ENCODE peak calls at places on chromosomes 2 and 18, in six cellular contexts. W, B, A, C, Y and E are unnamed samples.
A peak's percentile ranks its signal among the peaks of the same experiment; 100 is the strongest.

GRCh38 chr2:200356794-200357472 is 50.4 kb downstream of the SPATS2L start:
- DNase-seq in W (no peak), B (no peak), A (no peak), C (no peak), Y (no peak), E (no peak)

GRCh38 chr2:32484907-32485306 is 128.1 kb downstream of the BIRC6 start:
- DNase-seq in W (no peak), B (no peak), A (peak; percentile 30), C (no peak), Y (peak; percentile 15), E (peak; percentile 26)

GRCh38 chr2:152716805-152717241 is 438 bp downstream of the PRPF40A start:
- DNase-seq in W (peak; percentile 65), B (peak; percentile 65), A (no peak), C (peak; percentile 36), Y (no peak), E (no peak)

GRCh38 chr2:238277695-238278094 is 10.7 kb downstream of the PER2 start:
- DNase-seq in W (no peak), B (no peak), A (no peak), C (no peak), Y (no peak), E (no peak)

GRCh38 chr2:76252704-76253103 is 542.0 kb upstream of the GCFC2 start:
- DNase-seq in W (no peak), B (no peak), A (no peak), C (no peak), Y (no peak), E (no peak)

GRCh38 chr2:148132400-148132799 is 111.5 kb downstream of the MBD5 start:
- DNase-seq in W (no peak), B (no peak), A (no peak), C (no peak), Y (no peak), E (no peak)

GRCh38 chr2:181753686-181754085 is 73.4 kb upstream of the NEUROD1 start:
- DNase-seq in W (no peak), B (no peak), A (no peak), C (no peak), Y (no peak), E (no peak)

GRCh38 chr2:23940976-23941605 is 828 bp downstream of the UBXN2A start:
- DNase-seq in W (no peak), B (no peak), A (peak; percentile 68), C (no peak), Y (no peak), E (no peak)

GRCh38 chr2:200498316-200498715 is 11.6 kb downstream of the KCTD18 start:
- DNase-seq in W (no peak), B (no peak), A (no peak), C (no peak), Y (no peak), E (no peak)

GRCh38 chr2:204282525-204282924 is 262.8 kb upstream of the PARD3B start:
- DNase-seq in W (no peak), B (no peak), A (no peak), C (peak; percentile 32), Y (no peak), E (no peak)

GRCh38 chr18:54740146-54740844 is 88.0 kb upstream of the RAB27B start:
- DNase-seq in W (no peak), B (no peak), A (peak; percentile 41), C (no peak), Y (no peak), E (no peak)
- H3K9me3 ChIP-seq in W (no peaks in the 10 kb centered on the region), B (no peaks in the 10 kb centered on the region), A (no peaks in the 10 kb centered on the region), C (no peaks in the 10 kb centered on the region), Y (no peaks in the 10 kb centered on the region), E (no peaks in the 10 kb centered on the region)

GRCh38 chr2:457792-458430 is 170.0 kb upstream of the ALKAL2 start:
- DNase-seq in W (no peak), B (no peak), A (no peak), C (no peak), Y (no peak), E (no peak)

GRCh38 chr2:457287-457686 is 169.4 kb upstream of the ALKAL2 start:
- DNase-seq in W (no peak), B (no peak), A (no peak), C (no peak), Y (no peak), E (no peak)

GRCh38 chr2:455913-456312 is 168.0 kb upstream of the ALKAL2 start:
- DNase-seq in W (no peak), B (no peak), A (no peak), C (no peak), Y (no peak), E (no peak)

GRCh38 chr2:453132-453531 is 165.2 kb upstream of the ALKAL2 start:
- DNase-seq in W (no peak), B (no peak), A (no peak), C (no peak), Y (no peak), E (no peak)

DNA sequence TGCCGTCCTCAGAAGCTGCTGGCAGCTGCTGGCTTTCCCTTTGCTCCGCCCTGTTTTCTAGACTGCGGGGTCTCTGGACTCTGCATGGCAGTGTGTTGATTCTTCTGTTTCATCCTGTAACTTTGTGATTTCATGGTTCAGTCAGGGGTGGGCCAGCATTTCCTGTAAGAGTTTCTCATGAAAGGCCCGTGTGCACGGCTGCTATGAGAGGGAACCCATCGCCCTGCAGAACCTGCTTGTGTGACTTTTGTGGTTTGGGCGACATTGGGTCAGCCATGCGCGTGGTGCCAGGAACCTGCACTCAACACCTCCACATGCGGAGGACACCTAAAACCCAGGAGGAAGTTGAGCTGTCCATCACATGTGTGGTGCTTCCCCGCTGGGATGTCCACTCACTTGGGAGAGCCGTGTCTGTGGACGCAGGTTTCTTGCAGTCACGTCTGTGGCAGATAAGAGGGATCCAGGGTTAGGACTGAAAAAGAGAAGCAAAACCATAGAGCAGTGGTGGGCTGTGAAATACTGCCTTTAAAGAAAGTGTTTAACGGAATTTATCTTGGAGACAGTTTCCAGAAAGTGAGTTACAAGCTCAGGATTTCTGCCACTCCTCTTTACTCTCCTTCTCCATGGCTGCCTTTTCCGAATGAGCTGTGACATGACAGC is 167.3 kb upstream of the ALKAL2 start:
- DNase-seq in W (no peak), B (no peak), A (no peak), C (no peak), Y (no peak), E (no peak)
- H3K9me3 ChIP-seq in W (no peaks in the 10 kb centered on the region), B (no peaks in the 10 kb centered on the region), A (peaks cover 2% of the 10 kb centered on the region), C (no peaks in the 10 kb centered on the region), Y (no peaks in the 10 kb centered on the region), E (no peaks in the 10 kb centered on the region)

DNA sequence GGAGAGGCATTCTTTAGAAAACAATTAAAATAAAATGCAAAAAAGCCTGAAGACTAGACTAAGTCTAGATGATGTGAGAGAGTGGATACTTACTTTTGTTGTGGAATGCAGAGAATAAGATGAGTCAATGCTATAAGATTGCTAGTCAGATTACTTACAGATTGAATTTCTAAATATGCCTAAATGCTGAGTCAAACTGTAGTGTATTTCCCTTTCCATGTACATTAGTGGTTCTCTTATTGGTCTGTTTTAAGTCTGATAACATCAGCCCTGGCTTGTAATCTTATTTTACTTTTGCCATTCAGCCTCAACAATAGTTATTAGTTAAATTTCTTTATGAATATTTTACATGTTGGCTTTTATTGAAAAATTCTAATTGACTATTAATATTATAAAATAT is 702.7 kb downstream of the SOCS6 start:
- DNase-seq in W (no peak), B (no peak), A (peak; percentile 42), C (no peak), Y (no peak), E (no peak)
- H3K9me3 ChIP-seq in W (no peaks in the 10 kb centered on the region), B (no peaks in the 10 kb centered on the region), A (no peaks in the 10 kb centered on the region), C (no peaks in the 10 kb centered on the region), Y (peaks cover 5% of the 10 kb centered on the region), E (no peaks in the 10 kb centered on the region)

GRCh38 chr18:67041334-67041733 is 437.4 kb upstream of the CDH19 start:
- DNase-seq in W (no peak), B (no peak), A (no peak), C (no peak), Y (no peak), E (no peak)
- H3K9me3 ChIP-seq in W (no peaks in the 10 kb centered on the region), B (no peaks in the 10 kb centered on the region), A (no peaks in the 10 kb centered on the region), C (no peaks in the 10 kb centered on the region), Y (peaks cover 19% of the 10 kb centered on the region), E (no peaks in the 10 kb centered on the region)

GRCh38 chr2:171855401-171855800 is 38.6 kb downstream of the SLC25A12 start:
- DNase-seq in W (no peak), B (no peak), A (no peak), C (no peak), Y (no peak), E (no peak)
- H3K9me3 ChIP-seq in W (no peaks in the 10 kb centered on the region), B (no peaks in the 10 kb centered on the region), A (no peaks in the 10 kb centered on the region), C (no peaks in the 10 kb centered on the region), Y (no peaks in the 10 kb centered on the region), E (no peaks in the 10 kb centered on the region)

GRCh38 chr2:86372641-86373502 is 35.4 kb upstream of the REEP1 start:
- DNase-seq in W (no peak), B (peak; percentile 77), A (peak; percentile 57), C (no peak), Y (peak; percentile 43), E (no peak)

GRCh38 chr2:86371482-86372002 is 34.1 kb upstream of the REEP1 start:
- DNase-seq in W (no peak), B (no peak), A (no peak), C (no peak), Y (no peak), E (no peak)

GRCh38 chr2:86370579-86370978 is 33.2 kb upstream of the REEP1 start:
- DNase-seq in W (no peak), B (no peak), A (no peak), C (no peak), Y (no peak), E (no peak)

GRCh38 chr2:86375623-86376022 is 38.2 kb upstream of the REEP1 start:
- DNase-seq in W (no peak), B (no peak), A (no peak), C (no peak), Y (no peak), E (no peak)

DNA sequence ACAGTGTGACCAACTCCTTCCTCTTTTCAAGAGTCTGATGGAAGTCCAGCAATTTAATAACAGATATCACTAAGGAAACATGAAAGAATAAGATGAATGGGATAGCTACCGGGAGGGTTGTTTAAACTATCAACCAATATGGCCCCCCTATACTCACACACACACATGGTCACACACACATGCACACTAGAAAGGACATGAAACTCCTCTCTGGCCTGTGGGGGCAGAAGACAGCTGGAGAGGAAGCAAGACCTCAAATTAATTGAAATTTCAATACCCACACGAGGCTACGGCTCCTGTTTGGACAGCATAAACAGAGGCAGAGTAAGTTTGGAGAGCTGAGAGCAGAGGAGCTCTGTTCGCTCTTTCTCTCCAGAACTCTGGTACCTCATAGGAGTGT is 34.7 kb upstream of the REEP1 start:
- DNase-seq in W (no peak), B (no peak), A (no peak), C (no peak), Y (no peak), E (no peak)
- H3K9me3 ChIP-seq in W (no peaks in the 10 kb centered on the region), B (no peaks in the 10 kb centered on the region), A (no peaks in the 10 kb centered on the region), C (no peaks in the 10 kb centered on the region), Y (peaks cover 5% of the 10 kb centered on the region), E (no peaks in the 10 kb centered on the region)

GRCh38 chr2:123762221-123762620 is 262.9 kb upstream of the CNTNAP5 start:
- DNase-seq in W (no peak), B (no peak), A (no peak), C (no peak), Y (no peak), E (no peak)
- H3K9me3 ChIP-seq in W (no peaks in the 10 kb centered on the region), B (no peaks in the 10 kb centered on the region), A (no peaks in the 10 kb centered on the region), C (no peaks in the 10 kb centered on the region), Y (peaks cover 11% of the 10 kb centered on the region), E (no peaks in the 10 kb centered on the region)